ENCODE peak calls at places on chromosome 1, in ten cellular contexts. One of them, this sample, is unnamed.

GRCh38 chr1:155124503-155125463 is 2.9 kb upstream of the EFNA1 start:
- DNase-seq in psoas muscle: no peak
- DNase-seq in lower lobe of right lung: peak; percentile 53
- DNase-seq in testis: no peak
- DNase-seq in astrocyte: peak; percentile 13
- DNase-seq in uterus: no peak
- DNase-seq in thyroid gland: no peak
- DNase-seq in PC-3: peak; percentile 34
- DNase-seq in HepG2: no peak
- DNase-seq in cardiac muscle cell: peak; percentile 50
- DNase-seq in this sample: peak; percentile 80

GRCh38 chr1:205632374-205633169 is 761 bp upstream of the ELK4 start:
- DNase-seq in uterus: no peak
- DNase-seq in testis: no peak
- DNase-seq in thyroid gland: no peak
- DNase-seq in lower lobe of right lung: no peak
- DNase-seq in HepG2: no peak
- DNase-seq in cardiac muscle cell: no peak
- DNase-seq in psoas muscle: no peak
- DNase-seq in astrocyte: peak; percentile 10
- DNase-seq in PC-3: peak; percentile 27
- DNase-seq in this sample: no peak

GRCh38 chr1:155085504-155086181 is 7.0 kb downstream of the EFNA3 start:
- DNase-seq in testis: peak; percentile 56
- DNase-seq in uterus: peak; percentile 64
- DNase-seq in HepG2: no peak
- DNase-seq in psoas muscle: peak; percentile 78
- DNase-seq in lower lobe of right lung: peak; percentile 80
- DNase-seq in PC-3: peak; percentile 85
- DNase-seq in thyroid gland: peak; percentile 76
- DNase-seq in astrocyte: no peak
- DNase-seq in cardiac muscle cell: peak; percentile 41
- DNase-seq in this sample: peak; percentile 90

GRCh38 chr1:182374101-182374834 is 17.3 kb downstream of the GLUL start:
- DNase-seq in thyroid gland: peak; percentile 37
- DNase-seq in HepG2: no peak
- DNase-seq in lower lobe of right lung: no peak
- DNase-seq in astrocyte: no peak
- DNase-seq in cardiac muscle cell: no peak
- DNase-seq in psoas muscle: no peak
- DNase-seq in PC-3: no peak
- DNase-seq in testis: no peak
- DNase-seq in uterus: no peak
- DNase-seq in this sample: no peak

GRCh38 chr1:107404756-107405155 is 263.9 kb downstream of the NTNG1 start:
- DNase-seq in uterus: no peak
- DNase-seq in psoas muscle: no peak
- DNase-seq in testis: no peak
- DNase-seq in HepG2: no peak
- DNase-seq in thyroid gland: no peak
- DNase-seq in cardiac muscle cell: peak; percentile 0
- DNase-seq in PC-3: no peak
- DNase-seq in astrocyte: peak; percentile 93
- DNase-seq in lower lobe of right lung: no peak
- DNase-seq in this sample: no peak

GRCh38 chr1:213277036-213277435 is 226.0 kb downstream of the RPS6KC1 start:
- DNase-seq in psoas muscle: no peak
- DNase-seq in cardiac muscle cell: no peak
- DNase-seq in uterus: no peak
- DNase-seq in testis: no peak
- DNase-seq in HepG2: peak; percentile 45
- DNase-seq in thyroid gland: no peak
- DNase-seq in lower lobe of right lung: no peak
- DNase-seq in astrocyte: no peak
- DNase-seq in PC-3: peak; percentile 16
- DNase-seq in this sample: no peak

GRCh38 chr1:6409053-6409452 is 10.7 kb downstream of the HES2 start:
- DNase-seq in thyroid gland: no peak
- DNase-seq in psoas muscle: no peak
- DNase-seq in uterus: no peak
- DNase-seq in cardiac muscle cell: no peak
- DNase-seq in lower lobe of right lung: no peak
- DNase-seq in testis: no peak
- DNase-seq in HepG2: no peak
- DNase-seq in PC-3: no peak
- DNase-seq in astrocyte: no peak
- DNase-seq in this sample: no peak

GRCh38 chr1:78340006-78340405 is 150.8 kb upstream of the PTGFR start:
- DNase-seq in thyroid gland: no peak
- DNase-seq in testis: no peak
- DNase-seq in astrocyte: peak; percentile 82
- DNase-seq in HepG2: no peak
- DNase-seq in lower lobe of right lung: no peak
- DNase-seq in cardiac muscle cell: peak; percentile 57
- DNase-seq in PC-3: peak; percentile 90
- DNase-seq in psoas muscle: no peak
- DNase-seq in uterus: no peak
- DNase-seq in this sample: no peak

GRCh38 chr1:94633051-94633450 is 91.5 kb upstream of the F3 start:
- DNase-seq in astrocyte: peak; percentile 22
- DNase-seq in cardiac muscle cell: peak; percentile 12
- DNase-seq in HepG2: no peak
- DNase-seq in PC-3: no peak
- DNase-seq in thyroid gland: no peak
- DNase-seq in uterus: no peak
- DNase-seq in lower lobe of right lung: no peak
- DNase-seq in testis: no peak
- DNase-seq in psoas muscle: no peak
- DNase-seq in this sample: no peak

GRCh38 chr1:161884475-161884874 is 118.4 kb downstream of the ATF6 start:
- DNase-seq in astrocyte: no peak
- DNase-seq in testis: no peak
- DNase-seq in psoas muscle: no peak
- DNase-seq in cardiac muscle cell: peak; percentile 32
- DNase-seq in thyroid gland: no peak
- DNase-seq in HepG2: no peak
- DNase-seq in uterus: no peak
- DNase-seq in lower lobe of right lung: no peak
- DNase-seq in PC-3: peak; percentile 31
- DNase-seq in this sample: no peak

GRCh38 chr1:226674892-226675719 is 64.0 kb downstream of the ITPKB start:
- DNase-seq in psoas muscle: peak; percentile 75
- DNase-seq in uterus: no peak
- DNase-seq in PC-3: no peak
- DNase-seq in cardiac muscle cell: peak; percentile 41
- DNase-seq in thyroid gland: no peak
- DNase-seq in HepG2: no peak
- DNase-seq in astrocyte: no peak
- DNase-seq in lower lobe of right lung: peak; percentile 64
- DNase-seq in testis: peak; percentile 57
- DNase-seq in this sample: no peak

GRCh38 chr1:209500993-209501392 is 82.5 kb upstream of the CAMK1G start:
- DNase-seq in PC-3: no peak
- DNase-seq in testis: no peak
- DNase-seq in cardiac muscle cell: no peak
- DNase-seq in uterus: no peak
- DNase-seq in HepG2: no peak
- DNase-seq in thyroid gland: no peak
- DNase-seq in psoas muscle: no peak
- DNase-seq in lower lobe of right lung: no peak
- DNase-seq in astrocyte: no peak
- DNase-seq in this sample: no peak
- H3K9me3 ChIP-seq in PC-3: no peaks in the 10 kb centered on the region
- H3K9me3 ChIP-seq in testis: no peaks in the 10 kb centered on the region
- H3K9me3 ChIP-seq in cardiac muscle cell: no peaks in the 10 kb centered on the region
- H3K9me3 ChIP-seq in uterus: peaks cover 12% of the 10 kb centered on the region
- H3K9me3 ChIP-seq in HepG2: peaks cover 38% of the 10 kb centered on the region
- H3K9me3 ChIP-seq in thyroid gland: no peaks in the 10 kb centered on the region
- H3K9me3 ChIP-seq in psoas muscle: peaks cover 20% of the 10 kb centered on the region
- H3K9me3 ChIP-seq in lower lobe of right lung: peaks cover 4% of the 10 kb centered on the region
- H3K9me3 ChIP-seq in astrocyte: no peaks in the 10 kb centered on the region
- H3K9me3 ChIP-seq in this sample: no peaks in the 10 kb centered on the region

DNA sequence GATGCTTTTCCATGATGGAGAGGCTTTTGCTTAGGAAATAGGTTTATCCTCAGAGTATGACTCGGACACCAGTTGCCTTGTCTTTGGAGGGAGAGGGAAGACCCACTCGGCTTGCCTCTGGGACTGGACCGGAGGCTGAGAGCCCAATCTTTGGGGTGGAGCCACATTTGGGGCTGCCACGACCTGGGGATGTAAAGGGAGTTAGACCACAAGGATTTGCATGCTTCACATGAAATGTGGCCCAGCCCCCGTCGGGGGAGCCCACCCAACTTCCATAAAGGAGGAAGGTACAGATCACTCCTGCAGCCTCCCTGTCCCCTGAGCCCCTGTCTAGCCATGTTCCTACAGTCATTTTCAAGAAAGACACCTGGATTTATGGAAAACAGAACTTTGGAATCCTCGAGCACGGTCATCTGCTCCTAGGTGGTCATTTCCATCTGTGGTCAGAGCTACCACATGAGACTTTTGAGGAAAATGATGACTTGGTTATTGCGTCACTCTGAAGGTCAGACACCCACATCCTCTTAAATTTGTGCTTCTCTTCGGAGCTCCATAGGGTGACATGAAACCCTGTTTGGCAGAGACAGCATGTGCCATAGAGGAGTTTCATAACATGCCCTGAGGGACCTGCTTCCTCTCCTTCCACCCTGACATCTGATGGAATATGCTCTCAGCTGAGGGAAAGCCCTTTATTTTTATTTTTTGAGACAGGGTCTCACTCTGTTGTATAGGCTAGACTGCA is 99.4 kb upstream of the SLC45A1 start:
- DNase-seq in psoas muscle: no peak
- DNase-seq in testis: no peak
- DNase-seq in astrocyte: peak; percentile 70
- DNase-seq in HepG2: no peak
- DNase-seq in PC-3: no peak
- DNase-seq in lower lobe of right lung: no peak
- DNase-seq in thyroid gland: no peak
- DNase-seq in uterus: no peak
- DNase-seq in cardiac muscle cell: peak; percentile 61
- DNase-seq in this sample: no peak
- TF ChIP-seq CTCF in psoas muscle: no peak
- TF ChIP-seq CTCF in testis: no peak
- TF ChIP-seq CTCF in astrocyte: no peak
- TF ChIP-seq CTCF in HepG2: no peak
- TF ChIP-seq CTCF in PC-3: no peak
- TF ChIP-seq CTCF in lower lobe of right lung: no peak
- TF ChIP-seq CTCF in thyroid gland: no peak
- TF ChIP-seq CTCF in uterus: no peak
- TF ChIP-seq CTCF in cardiac muscle cell: no peak
- TF ChIP-seq CTCF in this sample: no peak

GRCh38 chr1:181036107-181036843 is 2.5 kb downstream of the MR1 start:
- DNase-seq in lower lobe of right lung: no peak
- DNase-seq in cardiac muscle cell: peak; percentile 29
- DNase-seq in astrocyte: no peak
- DNase-seq in HepG2: no peak
- DNase-seq in thyroid gland: no peak
- DNase-seq in testis: no peak
- DNase-seq in PC-3: no peak
- DNase-seq in uterus: no peak
- DNase-seq in psoas muscle: no peak
- DNase-seq in this sample: no peak
- H3K4me3 ChIP-seq in lower lobe of right lung: no peak overlapping the region
- H3K4me3 ChIP-seq in cardiac muscle cell: no peak overlapping the region
- H3K4me3 ChIP-seq in astrocyte: no peak overlapping the region
- H3K4me3 ChIP-seq in HepG2: no peak overlapping the region
- H3K4me3 ChIP-seq in thyroid gland: no peak overlapping the region
- H3K4me3 ChIP-seq in testis: no peak overlapping the region
- H3K4me3 ChIP-seq in PC-3: no peak overlapping the region
- H3K4me3 ChIP-seq in uterus: no peak overlapping the region
- H3K4me3 ChIP-seq in psoas muscle: no peak overlapping the region
- H3K4me3 ChIP-seq in this sample: no peak overlapping the region

GRCh38 chr1:224548676-224549075 is 67.4 kb upstream of the CNIH3 start:
- DNase-seq in thyroid gland: no peak
- DNase-seq in uterus: no peak
- DNase-seq in psoas muscle: no peak
- DNase-seq in lower lobe of right lung: no peak
- DNase-seq in testis: no peak
- DNase-seq in cardiac muscle cell: no peak
- DNase-seq in astrocyte: no peak
- DNase-seq in PC-3: no peak
- DNase-seq in HepG2: no peak
- DNase-seq in this sample: no peak
- H3K9me3 ChIP-seq in thyroid gland: no peaks in the 10 kb centered on the region
- H3K9me3 ChIP-seq in uterus: no peaks in the 10 kb centered on the region
- H3K9me3 ChIP-seq in psoas muscle: no peaks in the 10 kb centered on the region
- H3K9me3 ChIP-seq in lower lobe of right lung: no peaks in the 10 kb centered on the region
- H3K9me3 ChIP-seq in testis: no peaks in the 10 kb centered on the region
- H3K9me3 ChIP-seq in cardiac muscle cell: no peaks in the 10 kb centered on the region
- H3K9me3 ChIP-seq in astrocyte: no peaks in the 10 kb centered on the region
- H3K9me3 ChIP-seq in PC-3: no peaks in the 10 kb centered on the region
- H3K9me3 ChIP-seq in HepG2: no peaks in the 10 kb centered on the region
- H3K9me3 ChIP-seq in this sample: no peaks in the 10 kb centered on the region

GRCh38 chr1:203136409-203137042 is 9.0 kb downstream of the ADORA1 start:
- DNase-seq in thyroid gland: no peak
- DNase-seq in astrocyte: no peak
- DNase-seq in uterus: no peak
- DNase-seq in HepG2: no peak
- DNase-seq in psoas muscle: no peak
- DNase-seq in cardiac muscle cell: no peak
- DNase-seq in testis: no peak
- DNase-seq in PC-3: peak; percentile 21
- DNase-seq in lower lobe of right lung: no peak
- DNase-seq in this sample: no peak
- TF ChIP-seq CTCF in thyroid gland: no peak
- TF ChIP-seq CTCF in astrocyte: no peak
- TF ChIP-seq CTCF in uterus: no peak
- TF ChIP-seq CTCF in HepG2: no peak
- TF ChIP-seq CTCF in psoas muscle: no peak
- TF ChIP-seq CTCF in cardiac muscle cell: no peak
- TF ChIP-seq CTCF in testis: no peak
- TF ChIP-seq CTCF in PC-3: peak; percentile 23
- TF ChIP-seq CTCF in lower lobe of right lung: no peak
- TF ChIP-seq CTCF in this sample: no peak

GRCh38 chr1:91553196-91553595 is 52.5 kb downstream of the CDC7 start:
- DNase-seq in uterus: no peak
- DNase-seq in astrocyte: peak; percentile 40
- DNase-seq in cardiac muscle cell: peak; percentile 83
- DNase-seq in HepG2: no peak
- DNase-seq in PC-3: peak; percentile 42
- DNase-seq in psoas muscle: no peak
- DNase-seq in thyroid gland: no peak
- DNase-seq in testis: no peak
- DNase-seq in lower lobe of right lung: no peak
- DNase-seq in this sample: no peak
- H3K4me3 ChIP-seq in uterus: no peak overlapping the region
- H3K4me3 ChIP-seq in astrocyte: no peak overlapping the region
- H3K4me3 ChIP-seq in cardiac muscle cell: no peak overlapping the region
- H3K4me3 ChIP-seq in HepG2: no peak overlapping the region
- H3K4me3 ChIP-seq in PC-3: no peak overlapping the region
- H3K4me3 ChIP-seq in psoas muscle: no peak overlapping the region
- H3K4me3 ChIP-seq in thyroid gland: no peak overlapping the region
- H3K4me3 ChIP-seq in testis: no peak overlapping the region
- H3K4me3 ChIP-seq in lower lobe of right lung: no peak overlapping the region
- H3K4me3 ChIP-seq in this sample: no peak overlapping the region